ENCODE peak calls at places on chromosome 12, in six cellular contexts. E is ascending aorta; N is CD4-positive, alpha-beta memory T cell; R is esophagus squamous epithelium; U is right cardiac atrium; B is left lung. C is an unnamed sample.

GRCh38 chr12:57759360-57759980 is 4.6 kb downstream of the MARCHF9 start:
- DNase-seq in E (no peak), N (no peak), U (no peak), R (no peak), B (no peak), C (no peak)

GRCh38 chr12:27822076-27822712 is 42.2 kb upstream of the MANSC4 start:
- DNase-seq in E (no peak), U (no peak), N (peak), R (no peak), B (no peak), C (no peak)

GRCh38 chr12:47272412-47273190 is 192.8 kb upstream of the AMIGO2 start:
- DNase-seq in B (no peak), N (no peak), R (no peak), U (no peak), E (no peak), C (no peak)

GRCh38 chr12:76755829-76756379 is 8.0 kb upstream of the ZDHHC17 start:
- DNase-seq in U (no peak), E (no peak), B (no peak), N (no peak), R (no peak), C (no peak)

GRCh38 chr12:129109174-129110001 is 256.1 kb downstream of the GLT1D1 start:
- DNase-seq in E (no peak), N (no peak), R (no peak), B (no peak), U (no peak), C (no peak)

GRCh38 chr12:111766608-111767361 is at the start of gene ALDH2:
- DNase-seq in R (no peak), U (peak), E (no peak), N (no peak), B (peak), C (peak)

GRCh38 chr12:95942106-95942531 is 295 bp downstream of the CCDC38 start:
- DNase-seq in E (no peak), U (no peak), N (peak), R (no peak), B (no peak), C (no peak)

GRCh38 chr12:2396448-2396871 is 343.7 kb downstream of the CACNA1C start:
- DNase-seq in B (peak), U (peak), N (no peak), E (no peak), R (no peak), C (peak)

GRCh38 chr12:19200261-19200660 is 70.7 kb downstream of the PLEKHA5 start:
- DNase-seq in E (no peak), U (no peak), B (no peak), N (no peak), R (no peak), C (no peak)

GRCh38 chr12:65868133-65868705 is 43.9 kb downstream of the HMGA2 start:
- DNase-seq in U (no peak), R (no peak), N (no peak), B (no peak), E (no peak), C (no peak)

GRCh38 chr12:67630373-67631088 is 18.0 kb upstream of the DYRK2 start:
- DNase-seq in B (no peak), R (peak), N (peak), U (peak), E (no peak), C (no peak)

GRCh38 chr12:32201996-32202395 is 95.3 kb downstream of the BICD1 start:
- DNase-seq in B (no peak), U (no peak), N (no peak), E (no peak), R (no peak), C (peak)

GRCh38 chr12:67333649-67334048 is 64.5 kb downstream of the CAND1 start:
- DNase-seq in U (no peak), B (no peak), N (no peak), E (no peak), R (no peak), C (no peak)

GRCh38 chr12:65603428-65604351 is 220.6 kb upstream of the HMGA2 start:
- DNase-seq in B (no peak), N (no peak), U (peak), R (no peak), E (no peak), C (no peak)

GRCh38 chr12:94813314-94813713 is 163.0 kb upstream of the TMCC3 start:
- DNase-seq in R (no peak), U (no peak), N (no peak), E (no peak), B (no peak), C (no peak)

GRCh38 chr12:122866379-122866778 is 29.5 kb downstream of the VPS37B start:
- DNase-seq in B (no peak), R (no peak), N (no peak), E (no peak), U (no peak), C (no peak)

GRCh38 chr12:28507055-28507454 is 316.8 kb downstream of the CCDC91 start:
- DNase-seq in U (no peak), E (no peak), R (no peak), N (no peak), B (no peak), C (no peak)

GRCh38 chr12:11917501-11917900 is 153.2 kb upstream of the BCL2L14 start:
- DNase-seq in B (no peak), R (no peak), E (no peak), U (no peak), N (no peak), C (no peak)

GRCh38 chr12:118098911-118099671 is 4.7 kb downstream of the VSIG10 start:
- DNase-seq in R (no peak), N (no peak), B (no peak), E (no peak), U (no peak), C (no peak)

GRCh38 chr12:48296586-48297396 is 53.9 kb downstream of the ZNF641 start:
- DNase-seq in N (peak), E (peak), U (peak), R (no peak), B (peak), C (peak)

GRCh38 chr12:22130671-22131070 is 84.7 kb downstream of the CMAS start:
- DNase-seq in U (no peak), E (no peak), R (no peak), N (no peak), B (no peak), C (no peak)

GRCh38 chr12:85363382-85364190 is 83.6 kb downstream of the ALX1 start:
- DNase-seq in U (no peak), R (no peak), E (no peak), N (no peak), B (no peak), C (no peak)

GRCh38 chr12:104263026-104263425 is 40.5 kb upstream of the EID3 start:
- DNase-seq in B (no peak), E (no peak), U (no peak), N (no peak), R (no peak), C (no peak)

GRCh38 chr12:67426067-67426466 is 156.9 kb downstream of the CAND1 start:
- DNase-seq in B (no peak), U (no peak), R (no peak), E (no peak), N (no peak), C (no peak)

GRCh38 chr12:112314981-112315380 is 67.2 kb downstream of the HECTD4 start:
- DNase-seq in B (no peak), U (no peak), R (no peak), E (no peak), N (no peak), C (no peak)

GRCh38 chr12:51851408-51852097 is 3.0 kb upstream of the FIGNL2 start:
- DNase-seq in U (no peak), R (no peak), E (no peak), B (no peak), N (no peak), C (no peak)

GRCh38 chr12:91918431-91918830 is 227.2 kb downstream of the BTG1 start:
- DNase-seq in E (no peak), R (no peak), U (no peak), N (no peak), B (no peak), C (no peak)

DNA sequence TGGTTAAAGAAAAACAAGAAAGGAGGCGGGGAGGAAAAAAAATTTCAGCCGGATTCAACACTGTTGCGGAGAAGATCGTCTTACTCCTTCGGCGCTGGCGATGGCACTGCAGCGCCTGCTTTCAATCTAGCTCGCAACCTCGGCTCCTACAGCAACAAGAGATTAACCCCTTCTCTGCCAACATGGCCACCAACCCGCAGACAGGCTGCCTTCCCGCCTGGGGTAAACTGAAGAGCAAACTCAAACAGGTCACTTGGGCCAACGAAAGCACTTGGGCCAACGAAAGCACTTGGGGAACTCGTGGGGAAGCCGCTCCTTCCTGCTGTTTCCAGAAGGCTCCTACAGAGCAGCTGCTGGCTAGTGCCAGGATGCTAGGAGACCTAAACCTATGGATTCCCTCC is 73.7 kb downstream of the CIT start:
- DNase-seq in E (no peak), N (no peak), U (peak), B (no peak), R (no peak), C (peak)
- H3K4me3 ChIP-seq in E (peak), N (no peak), U (peak), B (peak), R (peak), C (peak)

DNA sequence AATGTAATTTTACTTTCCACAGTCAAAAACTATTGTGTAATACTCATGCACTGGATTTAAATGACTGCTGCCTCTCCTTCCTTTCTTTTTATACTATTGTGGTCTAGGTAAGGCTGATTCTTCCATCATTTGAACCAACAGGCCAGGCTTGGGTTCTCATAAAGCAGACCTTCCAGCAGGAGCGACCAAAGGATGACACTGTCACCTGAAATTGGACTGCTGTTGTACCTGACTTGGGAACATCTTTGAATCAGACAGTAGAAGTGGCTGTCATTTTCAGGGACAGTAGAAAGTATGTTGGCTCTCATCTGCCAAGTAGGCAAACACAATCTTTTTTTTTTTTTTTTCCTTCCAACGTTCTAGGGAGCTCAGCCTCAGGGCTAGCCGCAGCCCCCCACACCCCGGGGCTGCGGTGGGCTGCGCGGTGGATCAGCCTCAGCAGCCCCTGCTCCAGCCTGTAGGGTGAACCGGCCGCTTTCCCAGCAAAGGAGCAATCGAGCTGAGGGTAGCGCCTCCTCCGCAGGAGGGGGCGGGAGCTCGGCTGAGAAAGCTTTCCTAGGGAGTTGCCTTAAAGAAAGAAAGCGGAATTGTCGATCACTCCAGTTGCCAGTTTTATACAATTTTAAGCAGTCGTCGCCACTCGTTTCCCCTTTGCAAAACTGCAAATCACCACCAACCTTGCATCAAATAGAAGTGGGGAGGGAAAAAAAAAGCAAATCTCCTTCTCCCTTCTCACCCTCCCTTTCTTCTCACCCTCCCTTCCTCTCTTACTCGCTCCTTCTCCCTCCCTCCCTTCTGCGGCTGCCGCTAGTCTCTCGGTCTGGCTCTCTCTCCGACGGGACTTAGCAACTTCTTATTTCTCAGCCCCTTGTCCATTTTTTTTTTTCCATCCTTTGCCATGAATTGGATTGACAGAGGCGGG is at the start of gene PDE3A:
- DNase-seq in U (peak), R (no peak), B (peak), N (no peak), E (no peak), C (peak)
- H3K27ac ChIP-seq in U (peak), R (peak), B (peak), N (no peak), E (peak), C (peak)

GRCh38 chr12:130522244-130522834 is 184.7 kb downstream of the PIWIL1 start:
- DNase-seq in R (no peak), E (no peak), N (no peak), U (no peak), B (no peak), C (peak)
- H3K4me3 ChIP-seq in R (no peak), E (no peak), N (no peak), U (no peak), B (no peak), C (no peak)

DNA sequence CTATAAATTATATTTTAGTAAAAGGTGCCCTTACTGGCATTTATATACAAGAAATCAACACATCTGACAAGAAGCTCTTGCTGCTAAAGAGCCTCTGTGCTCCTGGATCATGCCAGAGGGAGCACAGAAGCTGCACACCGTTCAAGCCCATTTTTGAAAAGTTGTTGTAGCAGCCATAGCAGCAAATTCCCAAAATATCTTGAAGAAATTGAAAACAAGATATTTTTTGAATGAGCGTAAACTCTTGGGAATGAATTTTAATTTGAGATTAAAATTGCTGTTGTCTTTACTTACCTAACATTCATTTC is 540 bp upstream of the CLEC2D start:
- DNase-seq in E (no peak), R (no peak), B (no peak), U (no peak), N (no peak), C (no peak)
- H3K27ac ChIP-seq in E (no peak), R (no peak), B (no peak), U (no peak), N (peak), C (no peak)

GRCh38 chr12:53182836-53183235 is 2.1 kb upstream of the CSAD start:
- DNase-seq in U (no peak), N (no peak), B (no peak), R (no peak), E (no peak), C (no peak)
- H3K4me3 ChIP-seq in U (no peak), N (no peak), B (no peak), R (peak), E (peak), C (peak)

GRCh38 chr12:106136263-106136662 is 2.5 kb downstream of the NUAK1 start:
- DNase-seq in U (peak), N (peak), B (peak), E (no peak), R (no peak), C (peak)
- H3K27ac ChIP-seq in U (peak), N (no peak), B (peak), E (peak), R (peak), C (peak)

DNA sequence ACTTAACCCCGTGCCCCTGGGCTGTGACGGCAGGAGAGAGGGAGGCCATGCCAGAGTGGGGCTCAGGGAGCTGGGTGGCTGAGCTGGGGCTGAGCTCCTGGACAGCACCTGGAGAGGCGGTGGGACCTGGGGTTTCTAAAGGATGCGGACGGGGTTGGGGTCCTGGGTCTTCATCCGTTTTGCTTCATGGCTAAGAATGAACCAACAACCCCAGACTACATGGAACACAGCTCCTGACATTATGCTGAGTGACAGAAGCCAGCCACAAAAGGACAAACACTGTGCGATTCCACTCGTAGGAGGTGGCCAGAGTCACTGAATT is 60.6 kb downstream of the NCOR2 start:
- DNase-seq in N (no peak), R (no peak), U (no peak), B (peak), E (no peak), C (no peak)
- H3K4me3 ChIP-seq in N (no peak), R (no peak), U (no peak), B (no peak), E (no peak), C (peak)

GRCh38 chr12:131786331-131786730 is 41.9 kb upstream of the MMP17 start:
- DNase-seq in N (no peak), U (no peak), E (no peak), R (no peak), B (no peak), C (no peak)

GRCh38 chr12:131785763-131786330 is 42.3 kb upstream of the MMP17 start:
- DNase-seq in B (no peak), U (no peak), N (no peak), R (no peak), E (no peak), C (no peak)

GRCh38 chr12:131783915-131784541 is 44.2 kb upstream of the MMP17 start:
- DNase-seq in E (no peak), B (no peak), R (no peak), U (no peak), N (no peak), C (no peak)

GRCh38 chr12:131787143-131787660 is 41.0 kb upstream of the MMP17 start:
- DNase-seq in E (no peak), B (no peak), R (no peak), U (no peak), N (no peak), C (no peak)

GRCh38 chr12:131784909-131785762 is 43.1 kb upstream of the MMP17 start:
- DNase-seq in E (no peak), B (no peak), N (no peak), R (no peak), U (no peak), C (no peak)
- H3K27ac ChIP-seq in E (peak), B (no peak), N (no peak), R (no peak), U (no peak), C (peak)

DNA sequence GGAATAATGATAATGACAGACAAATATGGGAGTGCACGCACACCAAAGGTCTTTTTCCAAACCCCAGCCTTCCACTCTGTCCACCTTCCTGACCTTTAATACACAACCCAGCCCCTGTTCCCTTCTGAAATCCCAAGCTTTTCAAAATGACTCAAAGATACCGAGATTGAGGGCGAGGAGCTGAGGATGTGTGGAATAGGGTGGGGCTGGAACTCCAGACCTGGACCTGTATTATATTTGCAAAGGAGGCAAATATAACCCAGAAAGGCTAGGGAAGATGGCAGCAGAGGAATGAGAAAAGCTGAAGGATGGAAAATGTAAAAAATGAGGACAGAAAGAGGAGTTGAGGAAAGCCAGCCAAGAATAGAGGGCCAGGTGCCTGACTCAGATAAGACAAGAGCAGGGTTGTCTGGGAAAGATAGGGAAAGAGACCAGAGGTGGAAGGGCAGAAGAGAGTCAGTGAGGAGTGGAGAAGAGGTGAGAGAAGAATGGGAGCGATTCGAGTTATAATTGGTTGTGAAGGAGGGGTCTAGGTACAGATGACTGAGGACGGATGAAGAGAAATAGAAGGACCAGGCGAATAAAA is 1.0 kb upstream of the PTMS start:
- DNase-seq in E (no peak), R (no peak), B (no peak), N (no peak), U (no peak), C (no peak)
- H3K4me3 ChIP-seq in E (peak), R (peak), B (peak), N (no peak), U (peak), C (peak)

GRCh38 chr12:108166505-108166904 is 37.4 kb downstream of the WSCD2 start:
- DNase-seq in R (no peak), U (no peak), B (no peak), N (no peak), E (no peak), C (no peak)
- H3K27ac ChIP-seq in R (no peak), U (no peak), B (no peak), N (no peak), E (no peak), C (no peak)